ENCODE peak calls at places on chromosomes 16 and 17, in five cellular contexts. J is mesenchymal stem cell, X is H9, V is mesendoderm, D is IMR-90. H is an unnamed sample.
A peak's percentile ranks its signal among the peaks of the same experiment; 100 is the strongest.

GRCh38 chr17:65503557-65503956 is 57.9 kb downstream of the AXIN2 start:
- DNase-seq in J (no peak), X (no peak), V (no peak), D (no peak), H (no peak)

GRCh38 chr16:18049454-18050133 is 286.9 kb downstream of the NPIPA8 start:
- DNase-seq in J (no peak), X (no peak), V (no peak), D (no peak), H (no peak)

GRCh38 chr17:68294196-68294555 is 2.9 kb downstream of the ARSG start:
- DNase-seq in J (peak; percentile 43), X (no peak), V (peak; percentile 28), D (no peak), H (peak; percentile 30)

GRCh38 chr16:57333402-57333801 is 25.2 kb upstream of the CCL22 start:
- DNase-seq in J (no peak), X (no peak), V (no peak), D (no peak), H (no peak)

GRCh38 chr17:19753661-19754463 is 5.8 kb upstream of the ALDH3A1 start:
- DNase-seq in J (no peak), X (no peak), V (no peak), D (no peak), H (no peak)

GRCh38 chr17:79420318-79421243 is 190.3 kb downstream of the RBFOX3 start:
- DNase-seq in J (peak; percentile 1), X (no peak), V (peak; percentile 25), D (no peak), H (no peak)

GRCh38 chr16:86988920-86989715 is 328.1 kb downstream of the C16orf95 start:
- DNase-seq in J (no peak), X (no peak), V (no peak), D (no peak), H (no peak)

GRCh38 chr17:79913896-79914812 is 74.9 kb upstream of the CBX4 start:
- DNase-seq in J (no peak), X (no peak), V (no peak), D (no peak), H (no peak)

GRCh38 chr16:87062569-87063442 is 254.4 kb downstream of the C16orf95 start:
- DNase-seq in J (peak; percentile 64), X (peak; percentile 75), V (peak; percentile 78), D (peak; percentile 67), H (peak; percentile 75)

GRCh38 chr17:11121680-11122079 is 119.3 kb upstream of the SHISA6 start:
- DNase-seq in J (no peak), X (no peak), V (no peak), D (no peak), H (no peak)

GRCh38 chr16:1093284-1094123 is 2.5 kb downstream of the C1QTNF8 start:
- DNase-seq in J (no peak), X (peak; percentile 77), V (peak; percentile 62), D (no peak), H (no peak)

GRCh38 chr16:70588565-70588964 is 57.8 kb upstream of the IL34 start:
- DNase-seq in J (peak; percentile 67), X (no peak), V (no peak), D (peak; percentile 76), H (no peak)

GRCh38 chr17:18851206-18851605 is 6.7 kb upstream of the PRPSAP2 start:
- DNase-seq in J (no peak), X (no peak), V (no peak), D (no peak), H (no peak)

GRCh38 chr16:4648917-4649316 is 24.3 kb downstream of the MGRN1 start:
- DNase-seq in J (no peak), X (no peak), V (no peak), D (no peak), H (no peak)

GRCh38 chr16:8796469-8797363 is 723 bp downstream of the TMEM186 start:
- DNase-seq in J (no peak), X (no peak), V (no peak), D (no peak), H (no peak)

GRCh38 chr17:17795946-17796786 is 40.6 kb downstream of the SREBF1 start:
- DNase-seq in J (no peak), X (no peak), V (no peak), D (no peak), H (no peak)

GRCh38 chr17:4822835-4823234 is 10.3 kb upstream of the MINK1 start:
- DNase-seq in J (no peak), X (no peak), V (no peak), D (no peak), H (no peak)

GRCh38 chr17:43713494-43714162 is 45.0 kb downstream of the SOST start:
- DNase-seq in J (peak; percentile 42), X (peak; percentile 61), V (peak; percentile 31), D (no peak), H (no peak)

GRCh38 chr16:57540906-57541753 is 1.3 kb upstream of the ADGRG5 start:
- DNase-seq in J (no peak), X (peak; percentile 18), V (no peak), D (no peak), H (no peak)

GRCh38 chr16:10947211-10947787 is 2.9 kb downstream of the CLEC16A start:
- DNase-seq in J (no peak), X (no peak), V (no peak), D (no peak), H (no peak)

GRCh38 chr17:7336240-7337175 is at the start of gene ACAP1:
- DNase-seq in J (no peak), X (peak; percentile 94), V (peak; percentile 61), D (no peak), H (no peak)

GRCh38 chr16:66451548-66451947 is 24.5 kb downstream of the BEAN1 start:
- DNase-seq in J (no peak), X (no peak), V (no peak), D (no peak), H (no peak)

GRCh38 chr17:41634639-41635038 is 10.3 kb upstream of the KRT17 start:
- DNase-seq in J (no peak), X (no peak), V (no peak), D (no peak), H (no peak)

GRCh38 chr17:77959926-77960521 is 1.5 kb downstream of the TNRC6C start:
- DNase-seq in J (peak; percentile 29), X (peak; percentile 57), V (peak; percentile 51), D (peak; percentile 60), H (peak; percentile 29)

GRCh38 chr16:50259334-50260205 is 6.8 kb upstream of the ADCY7 start:
- DNase-seq in J (peak; percentile 24), X (no peak), V (no peak), D (no peak), H (peak; percentile 57)

GRCh38 chr17:7704601-7705268 is at the start of gene EFNB3:
- DNase-seq in J (peak; percentile 38), X (peak; percentile 91), V (peak; percentile 88), D (no peak), H (peak; percentile 75)

GRCh38 chr16:77469639-77470038 is 34.8 kb upstream of the ADAMTS18 start:
- DNase-seq in J (no peak), X (no peak), V (no peak), D (no peak), H (no peak)

GRCh38 chr16:15521390-15521757 is 87.0 kb downstream of the BMERB1 start:
- DNase-seq in J (peak; percentile 30), X (no peak), V (no peak), D (no peak), H (no peak)

GRCh38 chr16:27289669-27290068 is 21.1 kb upstream of the NSMCE1 start:
- DNase-seq in J (no peak), X (no peak), V (no peak), D (no peak), H (no peak)

GRCh38 chr17:72361892-72362291 is 241.1 kb downstream of the SOX9 start:
- DNase-seq in J (peak; percentile 40), X (no peak), V (no peak), D (peak; percentile 58), H (no peak)

GRCh38 chr17:36760425-36760824 is 159.0 kb downstream of the MRM1 start:
- DNase-seq in J (no peak), X (no peak), V (no peak), D (no peak), H (no peak)

GRCh38 chr17:47864791-47865216 is 13.8 kb upstream of the SP6 start:
- DNase-seq in J (no peak), X (no peak), V (no peak), D (no peak), H (no peak)

GRCh38 chr16:87802670-87803069 is 36.9 kb upstream of the KLHDC4 start:
- DNase-seq in J (no peak), X (no peak), V (no peak), D (no peak), H (no peak)

GRCh38 chr17:51356084-51356410 is 95.7 kb downstream of the UTP18 start:
- DNase-seq in J (no peak), X (no peak), V (no peak), D (no peak), H (no peak)

GRCh38 chr16:72371307-72372081 is 199.5 kb upstream of the PMFBP1 start:
- DNase-seq in J (peak; percentile 65), X (peak; percentile 75), V (peak; percentile 95), D (peak; percentile 25), H (peak; percentile 56)

GRCh38 chr16:81397879-81398516 is 46.6 kb upstream of the CMIP start:
- DNase-seq in J (no peak), X (no peak), V (no peak), D (no peak), H (no peak)

GRCh38 chr17:62300697-62301096 is 79.7 kb upstream of the EFCAB3 start:
- DNase-seq in J (no peak), X (no peak), V (no peak), D (no peak), H (no peak)

GRCh38 chr17:11618861-11619566 is 20.7 kb downstream of the DNAH9 start:
- DNase-seq in J (no peak), X (no peak), V (no peak), D (no peak), H (no peak)

GRCh38 chr17:39769974-39770587 is 32.3 kb downstream of the GRB7 start:
- DNase-seq in J (no peak), X (no peak), V (no peak), D (peak; percentile 32), H (no peak)

GRCh38 chr17:16653367-16654041 is at the start of gene ZNF624:
- DNase-seq in J (peak; percentile 91), X (peak; percentile 99), V (peak; percentile 96), D (peak; percentile 83), H (peak; percentile 91)
- H2AK5ac ChIP-seq in J (no peak within 1 kb of the TSS), X (no peak within 1 kb of the TSS), V (no peak within 1 kb of the TSS), D (no peak within 1 kb of the TSS), H (no peak within 1 kb of the TSS)

GRCh38 chr16:68790130-68790761 is 53.1 kb upstream of the TANGO6 start:
- DNase-seq in J (peak; percentile 82), X (no peak), V (peak; percentile 45), D (peak; percentile 69), H (no peak)
- H2AK5ac ChIP-seq in J (no peak overlapping the region), X (no peak overlapping the region), V (no peak overlapping the region), D (no peak overlapping the region), H (no peak overlapping the region)

GRCh38 chr17:82882715-82883446 is 43.1 kb upstream of the ZNF750 start:
- DNase-seq in J (no peak), X (no peak), V (no peak), D (no peak), H (no peak)
- H2AK5ac ChIP-seq in J (no peak overlapping the region), X (no peak overlapping the region), V (no peak overlapping the region), D (peak overlapping the region; percentile 33), H (no peak overlapping the region)

GRCh38 chr16:89033796-89034572 is 57.0 kb upstream of the CBFA2T3 start:
- DNase-seq in J (no peak), X (no peak), V (no peak), D (no peak), H (no peak)
- H2AK5ac ChIP-seq in J (no peak overlapping the region), X (no peak overlapping the region), V (no peak overlapping the region), D (no peak overlapping the region), H (peak overlapping the region; percentile 100)

GRCh38 chr17:38619937-38620550 is 14.3 kb upstream of the SRCIN1 start:
- DNase-seq in J (no peak), X (peak; percentile 59), V (peak; percentile 27), D (no peak), H (no peak)
- H2AK5ac ChIP-seq in J (no peak overlapping the region), X (no peak overlapping the region), V (no peak overlapping the region), D (no peak overlapping the region), H (no peak overlapping the region)